ENCODE peak calls at places on chromosomes 13 and 19, in seven cellular contexts. C is CD8-positive, alpha-beta memory T cell; P is B cell; D is psoas muscle; U is stimulated activated CD4-positive, alpha-beta T cell treated with anti-CD3 and anti-CD28 coated beads, Interleukin-1b, Interleukin-23, amount 100 ng/mL, for 1 hour; O is stimulated activated CD8-positive, alpha-beta memory T cell treated with anti-CD3 and anti-CD28 coated beads, Interleukin-4, amount 100 ng/mL, for 1 hour; R is MV-4-11. V is an unnamed sample.
A peak's percentile ranks its signal among the peaks of the same experiment; 100 is the strongest.

GRCh38 chr19:29767039-29767735 is 44.6 kb upstream of the CCNE1 start:
- DNase-seq in U (no peak), R (no peak), C (no peak), O (no peak), P (no peak), D (no peak), V (no peak)

GRCh38 chr13:37617162-37617561 is 18.6 kb upstream of the POSTN start:
- DNase-seq in D (no peak), P (no peak), R (no peak), C (no peak), U (no peak), O (no peak), V (no peak)

GRCh38 chr13:31433756-31434155 is 234.0 kb downstream of the B3GLCT start:
- DNase-seq in D (no peak), R (no peak), O (no peak), C (no peak), P (no peak), U (no peak), V (no peak)

GRCh38 chr13:33153421-33154381 is 131.9 kb downstream of the STARD13 start:
- DNase-seq in C (no peak), U (no peak), P (no peak), R (no peak), D (peak; percentile 26), O (no peak), V (peak; percentile 61)

GRCh38 chr19:33226550-33227241 is 1.0 kb upstream of the SLC7A10 start:
- DNase-seq in D (no peak), P (no peak), U (no peak), O (no peak), R (no peak), C (no peak), V (no peak)

GRCh38 chr19:5126498-5127223 is 157.7 kb downstream of the KDM4B start:
- DNase-seq in R (no peak), P (peak; percentile 91), C (no peak), O (no peak), U (no peak), D (no peak), V (no peak)

GRCh38 chr19:35513231-35513974 is at the start of gene DMKN:
- DNase-seq in P (no peak), O (no peak), D (no peak), R (no peak), U (no peak), C (no peak), V (no peak)

GRCh38 chr19:661427-662196 is 1.4 kb downstream of the RNF126 start:
- DNase-seq in R (peak; percentile 50), U (peak; percentile 34), C (peak; percentile 74), O (peak; percentile 52), D (no peak), P (peak; percentile 89), V (peak; percentile 31)

GRCh38 chr19:40862785-40863184 is 12.5 kb upstream of the CYP2A6 start:
- DNase-seq in C (no peak), D (no peak), P (no peak), O (no peak), U (no peak), R (peak; percentile 83), V (no peak)

GRCh38 chr13:26015276-26015934 is 36.4 kb downstream of the SHISA2 start:
- DNase-seq in O (no peak), U (no peak), P (no peak), C (no peak), D (no peak), R (no peak), V (no peak)

GRCh38 chr13:29438772-29439171 is 156.7 kb downstream of the SLC7A1 start:
- DNase-seq in D (no peak), R (peak; percentile 32), C (no peak), O (no peak), P (no peak), U (no peak), V (peak; percentile 39)

GRCh38 chr19:12952488-12953455 is 4.3 kb downstream of the GADD45GIP1 start:
- DNase-seq in O (no peak), R (peak; percentile 40), D (no peak), C (no peak), P (no peak), U (no peak), V (peak; percentile 50)

GRCh38 chr13:46341112-46341711 is 45.8 kb downstream of the RUBCNL start:
- DNase-seq in O (no peak), D (no peak), P (no peak), R (peak; percentile 92), C (no peak), U (no peak), V (no peak)

V was measured in heart left ventricle.